ENCODE peak calls at places on chromosomes 1 and 21, in four cellular contexts. U, S, K and Q are unnamed samples. For H3K4me1, the result is how much of the 10 kb centered on the place peaks cover.

GRCh38 chr1:212167098-212167497 is 118.1 kb upstream of the PPP2R5A start:
- DNase-seq in U (no peak), S (no peak), K (peak), Q (peak)

GRCh38 chr1:108057536-108057935 is 92.6 kb upstream of the VAV3 start:
- DNase-seq in U (peak), S (peak), K (no peak), Q (peak)

GRCh38 chr21:40586575-40586974 is 260.4 kb downstream of the DSCAM start:
- DNase-seq in U (no peak), S (no peak), K (no peak), Q (no peak)

GRCh38 chr1:39275836-39276507 is 71.5 kb downstream of the MACF1 start:
- DNase-seq in U (no peak), S (peak), K (no peak), Q (no peak)

GRCh38 chr1:49351744-49352143 is 575.1 kb upstream of the BEND5 start:
- DNase-seq in U (no peak), S (no peak), K (peak), Q (no peak)

GRCh38 chr1:153633161-153633746 is 612 bp upstream of the CHTOP start:
- DNase-seq in U (no peak), S (no peak), K (no peak), Q (no peak)

GRCh38 chr1:232630894-232631195 is 912 bp upstream of the SIPA1L2 start:
- DNase-seq in U (no peak), S (no peak), K (no peak), Q (no peak)

GRCh38 chr21:38242036-38242435 is 14.8 kb upstream of the KCNJ15 start:
- DNase-seq in U (no peak), S (no peak), K (no peak), Q (no peak)

GRCh38 chr1:177174921-177175634 is 4.3 kb downstream of the BRINP2 start:
- DNase-seq in U (no peak), S (no peak), K (no peak), Q (peak)

GRCh38 chr1:40838045-40838979 is 23.9 kb downstream of the CITED4 start:
- DNase-seq in U (peak), S (no peak), K (no peak), Q (no peak)

GRCh38 chr1:17475729-17476128 is 36.3 kb upstream of the RCC2 start:
- DNase-seq in U (no peak), S (peak), K (peak), Q (peak)

GRCh38 chr1:166272851-166273250 is 106.0 kb upstream of the FAM78B start:
- DNase-seq in U (no peak), S (no peak), K (peak), Q (no peak)

GRCh38 chr1:199220046-199220445 is 581.2 kb downstream of the PTPRC start:
- DNase-seq in U (no peak), S (no peak), K (no peak), Q (no peak)

GRCh38 chr1:189659731-189660130 is 817.9 kb downstream of the BRINP3 start:
- DNase-seq in U (no peak), S (no peak), K (no peak), Q (no peak)

GRCh38 chr21:37413553-37414291 is 47.1 kb downstream of the DYRK1A start:
- DNase-seq in U (no peak), S (no peak), K (no peak), Q (no peak)

GRCh38 chr1:43799656-43800629 is 92.6 kb downstream of the ST3GAL3 start:
- DNase-seq in U (no peak), S (no peak), K (peak), Q (no peak)

GRCh38 chr1:181172082-181172481 is 83.6 kb downstream of the IER5 start:
- DNase-seq in U (no peak), S (no peak), K (no peak), Q (no peak)

GRCh38 chr21:42195378-42196031 is 23.4 kb upstream of the ABCG1 start:
- DNase-seq in U (peak), S (no peak), K (no peak), Q (peak)

GRCh38 chr21:15112858-15113257 is 48.1 kb upstream of the NRIP1 start:
- DNase-seq in U (no peak), S (no peak), K (no peak), Q (no peak)

GRCh38 chr1:161020573-161021167 is at the start of gene F11R:
- DNase-seq in U (no peak), S (peak), K (no peak), Q (peak)

GRCh38 chr1:22117851-22118250 is 25.0 kb downstream of the WNT4 start:
- DNase-seq in U (no peak), S (no peak), K (peak), Q (no peak)

GRCh38 chr1:156114101-156114918 is at the start of gene LMNA:
- DNase-seq in U (peak), S (peak), K (peak), Q (peak)

GRCh38 chr1:172399369-172400072 is 21.0 kb upstream of the C1orf105 start:
- DNase-seq in U (peak), S (peak), K (peak), Q (peak)

GRCh38 chr1:186739515-186739914 is 59.3 kb upstream of the PTGS2 start:
- DNase-seq in U (no peak), S (no peak), K (no peak), Q (no peak)

GRCh38 chr21:33848252-33848953 is 67.2 kb downstream of the ATP5PO start:
- DNase-seq in U (no peak), S (no peak), K (no peak), Q (no peak)

GRCh38 chr1:18649713-18650370 is 19.2 kb downstream of the PAX7 start:
- DNase-seq in U (no peak), S (no peak), K (no peak), Q (no peak)

GRCh38 chr1:74237787-74238186 is 2.6 kb downstream of the TNNI3K start:
- DNase-seq in U (no peak), S (no peak), K (no peak), Q (no peak)

GRCh38 chr1:203183828-203184227 is 2.7 kb downstream of the CHI3L1 start:
- DNase-seq in U (no peak), S (no peak), K (no peak), Q (no peak)

DNA sequence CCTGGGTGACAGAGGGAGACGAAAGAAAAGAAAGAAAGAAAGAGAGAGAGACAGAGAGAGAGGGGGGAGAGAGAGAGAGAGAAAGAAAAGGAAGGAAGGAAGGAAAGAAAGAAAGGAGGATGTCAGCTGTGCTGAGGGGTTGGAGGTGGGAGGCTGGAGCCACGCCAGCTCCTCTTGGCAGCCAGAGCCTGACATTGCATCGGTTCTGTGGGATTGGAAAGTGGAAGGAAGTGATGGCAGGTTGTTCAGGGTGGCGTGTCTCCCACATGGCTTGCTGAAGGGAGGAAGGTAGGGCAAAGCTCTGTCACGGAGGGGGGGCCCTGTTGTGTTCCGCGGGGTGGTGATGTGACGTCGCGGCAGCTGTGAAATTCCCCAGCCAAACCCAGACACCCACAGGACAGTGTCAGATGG is 30.7 kb downstream of the EIF2D start:
- DNase-seq in U (peak), S (no peak), K (no peak), Q (no peak)
- H3K4me1 ChIP-seq in U (under half), S (under half), K (under half), Q (under half)

DNA sequence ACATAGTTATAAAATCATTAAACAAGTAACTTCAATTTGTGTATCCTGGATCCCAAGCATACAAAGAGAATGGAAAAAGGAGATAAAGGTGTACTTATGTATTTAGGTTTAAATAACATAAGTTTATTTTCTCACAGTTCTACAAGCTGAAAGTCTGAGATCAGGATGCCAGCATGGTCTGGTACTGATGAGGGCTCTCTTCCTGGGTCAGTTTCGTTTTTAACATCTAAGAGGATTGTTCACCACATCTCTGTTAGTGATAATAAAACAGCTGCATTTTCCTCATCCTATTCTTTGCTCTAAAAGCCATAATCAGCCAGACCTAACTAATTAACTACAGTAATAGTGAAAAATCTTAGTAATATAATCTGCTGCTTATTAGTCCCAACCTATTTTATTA is 5.2 kb downstream of the EGLN1 start:
- DNase-seq in U (no peak), S (no peak), K (no peak), Q (no peak)
- H3K4me1 ChIP-seq in U (under half), S (under half), K (under half), Q (under half)

GRCh38 chr1:207013321-207014085 is 19.1 kb downstream of the C1orf116 start:
- DNase-seq in U (no peak), S (no peak), K (no peak), Q (no peak)

GRCh38 chr1:207015791-207016190 is 16.8 kb downstream of the C1orf116 start:
- DNase-seq in U (no peak), S (no peak), K (no peak), Q (no peak)

GRCh38 chr1:207017615-207018559 is 14.7 kb downstream of the C1orf116 start:
- DNase-seq in U (peak), S (no peak), K (no peak), Q (no peak)

GRCh38 chr1:207018707-207019106 is 13.8 kb downstream of the C1orf116 start:
- DNase-seq in U (no peak), S (no peak), K (no peak), Q (no peak)

DNA sequence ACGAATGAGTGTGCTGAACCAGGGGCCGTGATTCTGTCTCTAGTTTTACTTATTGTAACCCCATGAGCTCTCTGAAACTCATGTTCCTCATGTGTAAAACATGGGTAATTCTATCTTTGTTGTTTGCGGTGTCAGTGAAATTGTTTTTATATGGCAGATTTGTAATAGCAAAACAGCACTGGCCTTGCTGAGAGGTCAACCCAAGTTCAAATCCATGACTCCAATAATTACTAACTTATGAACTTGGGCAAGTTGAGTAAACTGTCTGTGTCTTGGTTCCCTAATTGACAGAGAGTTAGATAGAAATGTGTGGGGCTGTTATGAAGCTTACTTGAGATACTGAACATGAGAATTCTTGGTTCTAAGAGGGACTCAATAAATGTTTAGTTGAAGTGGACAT is 17.8 kb downstream of the C1orf116 start:
- DNase-seq in U (no peak), S (no peak), K (no peak), Q (no peak)
- H3K4me1 ChIP-seq in U (under half), S (under half), K (under half), Q (under half)

GRCh38 chr1:207072241-207072640 is 16.4 kb upstream of the C4BPB start:
- DNase-seq in U (no peak), S (no peak), K (no peak), Q (no peak)
- H3K4me1 ChIP-seq in U (under half), S (under half), K (under half), Q (under half)

GRCh38 chr1:216458807-216459206 is 35.6 kb upstream of the USH2A start:
- DNase-seq in U (no peak), S (no peak), K (peak), Q (no peak)
- H3K4me1 ChIP-seq in U (under half), S (under half), K (under half), Q (under half)